ENCODE peak calls at places on chromosomes 2 and 18, in five cellular contexts. D is pancreas, C is tibial artery, Q is esophagus squamous epithelium, V is left lung. Y is an unnamed sample.
A peak's percentile ranks its signal among the peaks of the same experiment; 100 is the strongest.

GRCh38 chr18:8139127-8139591 is 470.1 kb upstream of the RAB12 start:
- DNase-seq in C (no peak), V (peak; percentile 39), Q (no peak), D (no peak), Y (no peak)

GRCh38 chr2:214569419-214570035 is 158.7 kb downstream of the VWC2L start:
- DNase-seq in C (no peak), D (no peak), Q (no peak), V (no peak), Y (no peak)

GRCh38 chr2:85698880-85699254 is 4.7 kb downstream of the GNLY start:
- DNase-seq in V (no peak), D (no peak), Q (no peak), C (no peak), Y (no peak)

GRCh38 chr18:56831988-56832387 is 180.8 kb downstream of the WDR7 start:
- DNase-seq in D (no peak), V (no peak), Q (no peak), C (no peak), Y (no peak)

GRCh38 chr2:173584676-173585453 is 230.2 kb downstream of the CDCA7 start:
- DNase-seq in Q (no peak), C (no peak), D (no peak), V (no peak), Y (no peak)

GRCh38 chr2:12240216-12240615 is 476.5 kb upstream of the TRIB2 start:
- DNase-seq in D (no peak), Q (no peak), C (no peak), V (no peak), Y (no peak)

GRCh38 chr18:74869904-74870863 is 272.5 kb downstream of the ZNF407 start:
- DNase-seq in D (no peak), C (no peak), Q (no peak), V (no peak), Y (no peak)

GRCh38 chr18:78688916-78689315 is 290.7 kb upstream of the SALL3 start:
- DNase-seq in D (no peak), Q (no peak), V (no peak), C (no peak), Y (no peak)

GRCh38 chr2:82992948-82993347 is 1466.1 kb downstream of the SUCLG1 start:
- DNase-seq in D (no peak), V (no peak), C (no peak), Q (no peak), Y (no peak)

GRCh38 chr2:68279691-68280090 is 27.4 kb upstream of the PPP3R1 start:
- DNase-seq in D (no peak), C (no peak), Q (no peak), V (no peak), Y (no peak)

GRCh38 chr2:239033801-239034560 is 186.1 kb downstream of the TWIST2 start:
- DNase-seq in D (no peak), V (peak; percentile 41), C (no peak), Q (no peak), Y (no peak)

GRCh38 chr18:73511751-73512525 is 635.7 kb downstream of the FBXO15 start:
- DNase-seq in V (no peak), D (no peak), C (no peak), Q (no peak), Y (no peak)

GRCh38 chr2:80489718-80490117 is 185.2 kb upstream of the LRRTM1 start:
- DNase-seq in V (no peak), C (no peak), Q (no peak), D (no peak), Y (no peak)

GRCh38 chr2:113872201-113872600 is 17.7 kb upstream of the ACTR3 start:
- DNase-seq in C (no peak), Q (no peak), V (no peak), D (no peak), Y (no peak)

GRCh38 chr18:42929857-42930256 is 185.6 kb downstream of the RIT2 start:
- DNase-seq in D (no peak), Q (no peak), C (no peak), V (no peak), Y (no peak)

GRCh38 chr18:6257950-6258349 is 156.8 kb downstream of the L3MBTL4 start:
- DNase-seq in D (no peak), C (no peak), V (no peak), Q (no peak), Y (no peak)

GRCh38 chr2:44786045-44786817 is 155.3 kb upstream of the SIX3 start:
- DNase-seq in C (no peak), D (no peak), Q (no peak), V (no peak), Y (no peak)

GRCh38 chr2:100978582-100979051 is 23.5 kb upstream of the RPL31 start:
- DNase-seq in V (no peak), Q (no peak), C (peak; percentile 38), D (no peak), Y (peak; percentile 64)

GRCh38 chr18:52963481-52963880 is 623.5 kb downstream of the DCC start:
- DNase-seq in Q (no peak), V (no peak), D (no peak), C (no peak), Y (no peak)

GRCh38 chr2:101500860-101501259 is 25.9 kb upstream of the RFX8 start:
- DNase-seq in V (no peak), Q (no peak), D (no peak), C (no peak), Y (no peak)

GRCh38 chr2:102131564-102131963 is 11.0 kb upstream of the IL1R1 start:
- DNase-seq in Q (no peak), V (no peak), D (no peak), C (no peak), Y (no peak)

GRCh38 chr2:28335666-28336065 is 57.0 kb upstream of the FOSL2 start:
- DNase-seq in V (no peak), Q (no peak), C (no peak), D (no peak), Y (no peak)

GRCh38 chr2:134564549-134564948 is 154.3 kb downstream of the TMEM163 start:
- DNase-seq in V (no peak), C (no peak), D (no peak), Q (no peak), Y (no peak)

GRCh38 chr18:53780666-53781065 is 443.8 kb downstream of the MBD2 start:
- DNase-seq in C (no peak), V (no peak), D (no peak), Q (no peak), Y (no peak)

GRCh38 chr2:135745545-135745944 is 3.9 kb downstream of the UBXN4 start:
- DNase-seq in C (no peak), Q (no peak), V (no peak), D (no peak), Y (no peak)

GRCh38 chr2:172404824-172405223 is 22.6 kb upstream of the ITGA6 start:
- DNase-seq in D (no peak), C (no peak), Q (no peak), V (no peak), Y (no peak)

GRCh38 chr2:172405673-172406072 is 21.7 kb upstream of the ITGA6 start:
- DNase-seq in D (no peak), Q (no peak), V (no peak), C (no peak), Y (no peak)

GRCh38 chr2:172408143-172408766 is 19.1 kb upstream of the ITGA6 start:
- DNase-seq in V (no peak), D (no peak), C (no peak), Q (no peak), Y (no peak)

GRCh38 chr2:172412996-172413492 is 14.3 kb upstream of the ITGA6 start:
- DNase-seq in C (no peak), Q (no peak), V (no peak), D (no peak), Y (no peak)

GRCh38 chr2:172409042-172409441 is 18.3 kb upstream of the ITGA6 start:
- DNase-seq in D (no peak), V (no peak), Q (no peak), C (no peak), Y (no peak)
- H3K4me1 ChIP-seq in D (peaks cover 14% of the 10 kb centered on the region), V (peaks cover 6% of the 10 kb centered on the region), Q (peaks cover 51% of the 10 kb centered on the region), C (no peaks in the 10 kb centered on the region), Y (no peaks in the 10 kb centered on the region)

GRCh38 chr2:240766072-240766471 is 53.9 kb downstream of the KIF1A start:
- DNase-seq in C (no peak), V (no peak), Q (no peak), D (no peak), Y (no peak)

GRCh38 chr2:240769096-240769495 is 50.9 kb downstream of the KIF1A start:
- DNase-seq in C (no peak), D (no peak), V (no peak), Q (no peak), Y (no peak)

GRCh38 chr2:240765007-240765406 is 55.0 kb downstream of the KIF1A start:
- DNase-seq in V (no peak), D (no peak), Q (no peak), C (no peak), Y (no peak)

GRCh38 chr2:240768216-240768615 is 51.8 kb downstream of the KIF1A start:
- DNase-seq in D (no peak), Q (no peak), V (no peak), C (no peak), Y (no peak)

DNA sequence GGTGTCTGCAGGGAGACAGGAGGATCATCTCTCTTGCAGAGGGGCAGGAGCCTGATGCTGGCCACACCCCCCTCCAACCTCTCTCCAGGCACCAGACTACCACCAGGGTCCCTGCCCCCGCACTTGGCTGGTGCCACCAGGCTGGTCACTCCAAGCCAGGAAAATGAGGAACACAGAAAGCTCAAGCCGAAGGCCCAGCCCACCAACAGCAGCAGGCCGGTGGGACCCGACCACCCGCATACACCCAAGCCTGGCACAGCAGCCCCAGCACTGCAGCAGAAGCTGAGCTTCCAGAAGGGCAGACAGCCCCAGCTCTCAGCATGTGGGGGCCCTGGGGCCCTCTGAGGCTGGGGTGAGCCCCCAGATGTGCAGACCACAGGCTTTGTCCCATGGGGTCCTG is 52.7 kb downstream of the KIF1A start:
- DNase-seq in V (no peak), C (no peak), D (no peak), Q (no peak), Y (no peak)
- H3K27ac ChIP-seq in V (no peak overlapping the region), C (no peak overlapping the region), D (no peak overlapping the region), Q (no peak overlapping the region), Y (no peak overlapping the region)

GRCh38 chr2:205858781-205859478 is 176.6 kb downstream of the NRP2 start:
- DNase-seq in Q (no peak), D (peak; percentile 92), C (no peak), V (no peak), Y (no peak)
- TF ChIP-seq CTCF in Q (no peak), D (no peak), C (no peak), V (no peak), Y (no peak)

DNA sequence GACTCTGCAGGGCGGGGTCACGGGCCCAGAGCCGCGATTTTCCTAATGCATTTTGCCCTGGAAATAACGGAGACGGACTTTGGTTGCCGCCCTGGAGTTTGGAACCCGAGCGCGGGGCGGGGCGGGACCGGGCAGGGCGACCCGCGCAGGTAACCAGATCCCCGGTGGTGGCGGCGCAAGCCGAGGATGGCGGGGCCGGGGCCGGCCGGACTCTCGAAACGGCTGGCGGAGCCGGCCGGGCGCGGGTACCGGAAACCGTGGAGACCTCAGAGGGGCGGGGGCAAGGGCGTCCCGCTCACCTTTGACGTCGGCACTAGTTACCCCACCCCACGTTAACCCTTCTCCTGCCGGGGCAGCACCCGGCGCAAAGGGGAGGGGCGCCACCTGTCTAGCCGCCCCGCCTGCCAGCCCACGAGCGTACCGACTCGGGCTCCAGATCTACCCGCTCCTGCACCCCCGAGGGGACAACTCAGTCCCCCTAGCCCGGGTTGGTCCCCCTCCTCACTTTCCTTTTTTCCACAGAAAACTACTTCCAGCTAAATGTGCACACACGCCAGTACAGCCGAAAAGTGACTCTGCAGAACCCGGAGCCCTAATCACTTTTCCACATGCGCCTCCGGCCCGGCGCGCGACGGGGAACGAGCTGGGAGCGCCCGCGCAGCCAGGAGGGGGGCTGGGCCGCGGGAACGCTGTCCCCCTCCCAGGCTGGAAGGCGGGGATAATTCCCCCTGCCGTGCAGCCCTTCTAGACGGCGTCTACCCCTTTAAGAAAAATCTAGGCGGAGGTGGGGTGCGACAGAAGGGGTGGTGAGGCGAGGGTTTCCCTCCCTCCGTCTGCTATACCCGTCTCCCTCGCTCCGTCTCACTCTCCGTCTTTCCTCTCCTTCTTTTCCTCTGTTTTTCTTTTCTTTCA is 2.7 kb downstream of the CYP26B1 start:
- DNase-seq in D (no peak), Q (no peak), V (peak; percentile 84), C (no peak), Y (no peak)
- H3K4me1 ChIP-seq in D (peaks cover 15% of the 10 kb centered on the region), Q (peaks cover 78% of the 10 kb centered on the region), V (peaks cover 40% of the 10 kb centered on the region), C (peaks cover 68% of the 10 kb centered on the region), Y (peaks cover 78% of the 10 kb centered on the region)